ENCODE peak calls at places on chromosomes 11 and 22, in eight cellular contexts. One of them, this sample, is unnamed.

GRCh38 chr11:64760759-64761417 is 1.1 kb upstream of the PYGM start:
- DNase-seq in stimulated activated naive CD4-positive, alpha-beta T cell: no peak
- DNase-seq in COR-L47: no peak
- DNase-seq in GM13976: peak; percentile 34
- DNase-seq in posterior cingulate gyrus: no peak
- DNase-seq in GM10248: peak; percentile 8
- DNase-seq in T-cell: no peak
- DNase-seq in DMS 273 treated with DMSO at 0.1 percent for 48 hours: no peak
- DNase-seq in this sample: peak; percentile 59

GRCh38 chr22:24341657-24342056 is 71.0 kb downstream of the SPECC1L start:
- DNase-seq in stimulated activated naive CD4-positive, alpha-beta T cell: no peak
- DNase-seq in posterior cingulate gyrus: no peak
- DNase-seq in COR-L47: no peak
- DNase-seq in DMS 273 treated with DMSO at 0.1 percent for 48 hours: no peak
- DNase-seq in GM13976: no peak
- DNase-seq in T-cell: no peak
- DNase-seq in GM10248: no peak
- DNase-seq in this sample: no peak

GRCh38 chr11:64649304-64649703 is 58.3 kb downstream of the SLC22A12 start:
- DNase-seq in GM13976: peak; percentile 64
- DNase-seq in stimulated activated naive CD4-positive, alpha-beta T cell: no peak
- DNase-seq in COR-L47: peak; percentile 23
- DNase-seq in DMS 273 treated with DMSO at 0.1 percent for 48 hours: no peak
- DNase-seq in T-cell: no peak
- DNase-seq in posterior cingulate gyrus: no peak
- DNase-seq in GM10248: no peak
- DNase-seq in this sample: no peak

GRCh38 chr11:73262851-73263495 is 9.2 kb upstream of the P2RY6 start:
- DNase-seq in stimulated activated naive CD4-positive, alpha-beta T cell: no peak
- DNase-seq in DMS 273 treated with DMSO at 0.1 percent for 48 hours: no peak
- DNase-seq in GM13976: no peak
- DNase-seq in GM10248: no peak
- DNase-seq in posterior cingulate gyrus: no peak
- DNase-seq in T-cell: no peak
- DNase-seq in COR-L47: no peak
- DNase-seq in this sample: no peak

GRCh38 chr11:93020248-93021088 is 51.0 kb downstream of the MTNR1B start:
- DNase-seq in posterior cingulate gyrus: no peak
- DNase-seq in GM10248: no peak
- DNase-seq in stimulated activated naive CD4-positive, alpha-beta T cell: no peak
- DNase-seq in GM13976: no peak
- DNase-seq in T-cell: no peak
- DNase-seq in COR-L47: peak; percentile 64
- DNase-seq in DMS 273 treated with DMSO at 0.1 percent for 48 hours: no peak
- DNase-seq in this sample: no peak

GRCh38 chr11:9527481-9528140 is 45.9 kb upstream of the WEE1 start:
- DNase-seq in GM13976: no peak
- DNase-seq in T-cell: no peak
- DNase-seq in stimulated activated naive CD4-positive, alpha-beta T cell: no peak
- DNase-seq in posterior cingulate gyrus: no peak
- DNase-seq in DMS 273 treated with DMSO at 0.1 percent for 48 hours: no peak
- DNase-seq in GM10248: no peak
- DNase-seq in COR-L47: no peak
- DNase-seq in this sample: no peak

GRCh38 chr11:61529537-61530225 is 21.1 kb downstream of the LRRC10B start:
- DNase-seq in GM10248: no peak
- DNase-seq in T-cell: no peak
- DNase-seq in COR-L47: no peak
- DNase-seq in stimulated activated naive CD4-positive, alpha-beta T cell: no peak
- DNase-seq in posterior cingulate gyrus: no peak
- DNase-seq in DMS 273 treated with DMSO at 0.1 percent for 48 hours: no peak
- DNase-seq in GM13976: no peak
- DNase-seq in this sample: no peak

GRCh38 chr11:71465054-71465453 is 12.1 kb downstream of the NADSYN1 start:
- DNase-seq in DMS 273 treated with DMSO at 0.1 percent for 48 hours: no peak
- DNase-seq in GM13976: no peak
- DNase-seq in GM10248: no peak
- DNase-seq in stimulated activated naive CD4-positive, alpha-beta T cell: no peak
- DNase-seq in T-cell: no peak
- DNase-seq in posterior cingulate gyrus: no peak
- DNase-seq in COR-L47: no peak
- DNase-seq in this sample: no peak

GRCh38 chr11:110251837-110252236 is 44.6 kb downstream of the RDX start:
- DNase-seq in T-cell: no peak
- DNase-seq in stimulated activated naive CD4-positive, alpha-beta T cell: no peak
- DNase-seq in COR-L47: peak; percentile 63
- DNase-seq in GM13976: no peak
- DNase-seq in GM10248: no peak
- DNase-seq in posterior cingulate gyrus: no peak
- DNase-seq in DMS 273 treated with DMSO at 0.1 percent for 48 hours: no peak
- DNase-seq in this sample: no peak

GRCh38 chr11:10314199-10315072 is 9.6 kb downstream of the ADM start:
- DNase-seq in stimulated activated naive CD4-positive, alpha-beta T cell: no peak
- DNase-seq in posterior cingulate gyrus: no peak
- DNase-seq in GM13976: peak; percentile 47
- DNase-seq in COR-L47: no peak
- DNase-seq in T-cell: no peak
- DNase-seq in DMS 273 treated with DMSO at 0.1 percent for 48 hours: peak; percentile 67
- DNase-seq in GM10248: peak; percentile 51
- DNase-seq in this sample: no peak

GRCh38 chr11:102603091-102603490 is 22.0 kb downstream of the MMP20 start:
- DNase-seq in COR-L47: no peak
- DNase-seq in GM13976: no peak
- DNase-seq in posterior cingulate gyrus: peak; percentile 63
- DNase-seq in T-cell: no peak
- DNase-seq in GM10248: no peak
- DNase-seq in DMS 273 treated with DMSO at 0.1 percent for 48 hours: no peak
- DNase-seq in stimulated activated naive CD4-positive, alpha-beta T cell: no peak
- DNase-seq in this sample: no peak

GRCh38 chr11:76719686-76720085 is 49.1 kb upstream of the LRRC32 start:
- DNase-seq in posterior cingulate gyrus: no peak
- DNase-seq in DMS 273 treated with DMSO at 0.1 percent for 48 hours: no peak
- DNase-seq in stimulated activated naive CD4-positive, alpha-beta T cell: no peak
- DNase-seq in GM13976: no peak
- DNase-seq in COR-L47: no peak
- DNase-seq in T-cell: no peak
- DNase-seq in GM10248: no peak
- DNase-seq in this sample: no peak

GRCh38 chr22:30421695-30422480 is 3.7 kb upstream of the MTFP1 start:
- DNase-seq in COR-L47: no peak
- DNase-seq in GM10248: no peak
- DNase-seq in GM13976: no peak
- DNase-seq in stimulated activated naive CD4-positive, alpha-beta T cell: no peak
- DNase-seq in posterior cingulate gyrus: no peak
- DNase-seq in DMS 273 treated with DMSO at 0.1 percent for 48 hours: no peak
- DNase-seq in T-cell: no peak
- DNase-seq in this sample: no peak

GRCh38 chr22:47837703-47838102 is 1075.3 kb downstream of the TBC1D22A start:
- DNase-seq in COR-L47: peak; percentile 28
- DNase-seq in stimulated activated naive CD4-positive, alpha-beta T cell: no peak
- DNase-seq in GM13976: no peak
- DNase-seq in GM10248: no peak
- DNase-seq in DMS 273 treated with DMSO at 0.1 percent for 48 hours: peak; percentile 9
- DNase-seq in T-cell: no peak
- DNase-seq in posterior cingulate gyrus: no peak
- DNase-seq in this sample: no peak

GRCh38 chr11:66012946-66013761 is 1.3 kb downstream of the CST6 start:
- DNase-seq in GM10248: no peak
- DNase-seq in COR-L47: no peak
- DNase-seq in stimulated activated naive CD4-positive, alpha-beta T cell: no peak
- DNase-seq in posterior cingulate gyrus: no peak
- DNase-seq in GM13976: peak; percentile 37
- DNase-seq in DMS 273 treated with DMSO at 0.1 percent for 48 hours: no peak
- DNase-seq in T-cell: no peak
- DNase-seq in this sample: no peak

GRCh38 chr11:15893080-15893492 is 463.3 kb downstream of the SOX6 start:
- DNase-seq in GM13976: no peak
- DNase-seq in stimulated activated naive CD4-positive, alpha-beta T cell: no peak
- DNase-seq in posterior cingulate gyrus: no peak
- DNase-seq in COR-L47: no peak
- DNase-seq in T-cell: no peak
- DNase-seq in DMS 273 treated with DMSO at 0.1 percent for 48 hours: no peak
- DNase-seq in GM10248: no peak
- DNase-seq in this sample: no peak

GRCh38 chr11:134275534-134276395 is at the start of gene GLB1L3:
- DNase-seq in stimulated activated naive CD4-positive, alpha-beta T cell: peak; percentile 71
- DNase-seq in DMS 273 treated with DMSO at 0.1 percent for 48 hours: peak; percentile 45
- DNase-seq in GM13976: peak; percentile 83
- DNase-seq in posterior cingulate gyrus: peak; percentile 41
- DNase-seq in T-cell: peak; percentile 78
- DNase-seq in COR-L47: peak; percentile 86
- DNase-seq in GM10248: peak; percentile 71
- DNase-seq in this sample: no peak

GRCh38 chr22:20106205-20106848 is 9.6 kb upstream of the RANBP1 start:
- DNase-seq in posterior cingulate gyrus: no peak
- DNase-seq in T-cell: no peak
- DNase-seq in stimulated activated naive CD4-positive, alpha-beta T cell: no peak
- DNase-seq in DMS 273 treated with DMSO at 0.1 percent for 48 hours: no peak
- DNase-seq in COR-L47: no peak
- DNase-seq in GM13976: no peak
- DNase-seq in GM10248: no peak
- DNase-seq in this sample: no peak

GRCh38 chr11:20156280-20156875 is 3.9 kb downstream of the DBX1 start:
- DNase-seq in posterior cingulate gyrus: no peak
- DNase-seq in DMS 273 treated with DMSO at 0.1 percent for 48 hours: no peak
- DNase-seq in GM10248: peak; percentile 45
- DNase-seq in stimulated activated naive CD4-positive, alpha-beta T cell: peak; percentile 42
- DNase-seq in T-cell: peak; percentile 63
- DNase-seq in GM13976: peak; percentile 52
- DNase-seq in COR-L47: peak; percentile 66
- DNase-seq in this sample: no peak

GRCh38 chr11:115660072-115660805 is 156.0 kb upstream of the CADM1 start:
- DNase-seq in GM10248: no peak
- DNase-seq in COR-L47: peak; percentile 24
- DNase-seq in stimulated activated naive CD4-positive, alpha-beta T cell: no peak
- DNase-seq in DMS 273 treated with DMSO at 0.1 percent for 48 hours: peak; percentile 49
- DNase-seq in T-cell: no peak
- DNase-seq in posterior cingulate gyrus: no peak
- DNase-seq in GM13976: no peak
- DNase-seq in this sample: no peak

GRCh38 chr11:103811870-103812509 is 224.4 kb upstream of the DDI1 start:
- DNase-seq in GM10248: no peak
- DNase-seq in GM13976: no peak
- DNase-seq in T-cell: no peak
- DNase-seq in stimulated activated naive CD4-positive, alpha-beta T cell: no peak
- DNase-seq in posterior cingulate gyrus: no peak
- DNase-seq in COR-L47: no peak
- DNase-seq in DMS 273 treated with DMSO at 0.1 percent for 48 hours: no peak
- DNase-seq in this sample: no peak

GRCh38 chr11:78921517-78921916 is 346.9 kb upstream of the NARS2 start:
- DNase-seq in GM13976: no peak
- DNase-seq in GM10248: no peak
- DNase-seq in COR-L47: no peak
- DNase-seq in T-cell: no peak
- DNase-seq in stimulated activated naive CD4-positive, alpha-beta T cell: no peak
- DNase-seq in DMS 273 treated with DMSO at 0.1 percent for 48 hours: no peak
- DNase-seq in posterior cingulate gyrus: no peak
- DNase-seq in this sample: no peak

GRCh38 chr11:107018902-107019493 is 722 bp upstream of the GUCY1A2 start:
- DNase-seq in DMS 273 treated with DMSO at 0.1 percent for 48 hours: no peak
- DNase-seq in GM10248: peak; percentile 52
- DNase-seq in T-cell: no peak
- DNase-seq in COR-L47: no peak
- DNase-seq in posterior cingulate gyrus: peak; percentile 55
- DNase-seq in stimulated activated naive CD4-positive, alpha-beta T cell: no peak
- DNase-seq in GM13976: peak; percentile 71
- DNase-seq in this sample: peak; percentile 87

GRCh38 chr22:39699631-39700348 is 129.2 kb downstream of the CACNA1I start:
- DNase-seq in stimulated activated naive CD4-positive, alpha-beta T cell: no peak
- DNase-seq in COR-L47: peak; percentile 74
- DNase-seq in GM13976: no peak
- DNase-seq in GM10248: no peak
- DNase-seq in posterior cingulate gyrus: peak; percentile 53
- DNase-seq in T-cell: no peak
- DNase-seq in DMS 273 treated with DMSO at 0.1 percent for 48 hours: no peak
- DNase-seq in this sample: no peak

GRCh38 chr11:101880208-101880607 is 34.6 kb upstream of the CEP126 start:
- DNase-seq in GM13976: no peak
- DNase-seq in GM10248: peak; percentile 7
- DNase-seq in stimulated activated naive CD4-positive, alpha-beta T cell: no peak
- DNase-seq in COR-L47: peak; percentile 6
- DNase-seq in DMS 273 treated with DMSO at 0.1 percent for 48 hours: no peak
- DNase-seq in posterior cingulate gyrus: no peak
- DNase-seq in T-cell: no peak
- DNase-seq in this sample: no peak

This sample was measured in mesenteric fat pad.